ENCODE peak calls at places on chromosome 1, in four cellular contexts. One of them, this sample, is unnamed.

GRCh38 chr1:228341814-228342626 is 64.6 kb downstream of the TRIM11 start:
- DNase-seq in K562: no peak
- DNase-seq in GM12878: no peak
- DNase-seq in HepG2: no peak
- DNase-seq in this sample: no peak

GRCh38 chr1:170239445-170239844 is 93.7 kb downstream of the NTMT2 start:
- DNase-seq in K562: no peak
- DNase-seq in GM12878: no peak
- DNase-seq in HepG2: no peak
- DNase-seq in this sample: no peak

GRCh38 chr1:85148524-85149250 is 52.1 kb downstream of the SYDE2 start:
- DNase-seq in K562: no peak
- DNase-seq in GM12878: peak; percentile 73
- DNase-seq in HepG2: no peak
- DNase-seq in this sample: no peak

GRCh38 chr1:85850238-85850637 is 142.0 kb upstream of the ZNHIT6 start:
- DNase-seq in K562: no peak
- DNase-seq in GM12878: no peak
- DNase-seq in HepG2: peak; percentile 1
- DNase-seq in this sample: no peak

GRCh38 chr1:173914366-173914871 is 2.7 kb downstream of the SERPINC1 start:
- DNase-seq in K562: peak; percentile 77
- DNase-seq in GM12878: no peak
- DNase-seq in HepG2: peak; percentile 44
- DNase-seq in this sample: peak; percentile 73

GRCh38 chr1:215201301-215201700 is 118.8 kb downstream of the KCNK2 start:
- DNase-seq in K562: no peak
- DNase-seq in GM12878: no peak
- DNase-seq in HepG2: no peak
- DNase-seq in this sample: no peak

GRCh38 chr1:222054416-222054815 is 312.5 kb upstream of the DUSP10 start:
- DNase-seq in K562: no peak
- DNase-seq in GM12878: no peak
- DNase-seq in HepG2: no peak
- DNase-seq in this sample: no peak

GRCh38 chr1:186819140-186819539 is 9.6 kb upstream of the PLA2G4A start:
- DNase-seq in K562: no peak
- DNase-seq in GM12878: peak; percentile 34
- DNase-seq in HepG2: no peak
- DNase-seq in this sample: no peak

GRCh38 chr1:228090613-228091081 is 8.1 kb downstream of the ARF1 start:
- DNase-seq in K562: no peak
- DNase-seq in GM12878: no peak
- DNase-seq in HepG2: no peak
- DNase-seq in this sample: no peak

DNA sequence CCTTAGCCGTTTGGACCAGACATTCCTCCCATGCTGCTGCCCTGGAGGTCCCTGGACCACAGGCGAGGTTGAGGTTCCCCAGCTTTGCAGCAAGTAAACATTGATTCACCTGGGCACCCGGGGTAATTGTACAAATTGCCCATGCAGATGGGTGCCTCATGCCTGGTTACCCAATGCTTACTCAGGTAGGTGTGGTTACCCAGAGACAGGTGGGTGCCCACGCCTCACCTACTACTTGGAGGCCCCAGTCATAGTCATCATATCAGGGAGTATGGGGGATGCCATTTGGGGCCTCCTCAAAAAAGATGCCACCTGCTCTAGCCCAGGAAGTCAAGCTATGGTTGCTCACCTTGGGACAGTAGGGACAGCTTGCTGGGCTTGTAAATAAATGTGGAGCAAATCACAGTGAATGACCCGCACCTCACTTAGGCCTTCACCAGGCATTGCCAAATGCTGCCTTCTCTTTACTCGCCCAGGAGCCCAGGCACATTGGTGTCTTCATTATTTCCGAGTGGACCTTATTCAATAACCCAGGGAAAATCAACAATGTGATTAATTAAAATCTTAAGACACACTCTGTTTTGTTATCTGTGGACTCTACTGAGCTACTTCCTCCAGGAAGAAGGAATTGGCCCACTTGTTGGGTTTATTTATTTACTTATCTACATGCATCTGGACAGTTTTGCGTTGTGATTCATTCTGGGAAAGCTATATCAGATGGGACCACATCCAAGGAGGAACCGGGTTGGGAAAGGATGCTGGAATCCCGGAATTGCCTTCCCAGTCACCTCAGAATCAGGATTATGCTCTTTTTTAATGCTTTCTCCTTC is 35.6 kb upstream of the GRHL3 start:
- DNase-seq in K562: no peak
- DNase-seq in GM12878: no peak
- DNase-seq in HepG2: no peak
- DNase-seq in this sample: no peak
- TF ChIP-seq SP1 in K562: no peak
- TF ChIP-seq SP1 in GM12878: no peak
- TF ChIP-seq SP1 in HepG2: no peak
- TF ChIP-seq SP1 in this sample: no peak

DNA sequence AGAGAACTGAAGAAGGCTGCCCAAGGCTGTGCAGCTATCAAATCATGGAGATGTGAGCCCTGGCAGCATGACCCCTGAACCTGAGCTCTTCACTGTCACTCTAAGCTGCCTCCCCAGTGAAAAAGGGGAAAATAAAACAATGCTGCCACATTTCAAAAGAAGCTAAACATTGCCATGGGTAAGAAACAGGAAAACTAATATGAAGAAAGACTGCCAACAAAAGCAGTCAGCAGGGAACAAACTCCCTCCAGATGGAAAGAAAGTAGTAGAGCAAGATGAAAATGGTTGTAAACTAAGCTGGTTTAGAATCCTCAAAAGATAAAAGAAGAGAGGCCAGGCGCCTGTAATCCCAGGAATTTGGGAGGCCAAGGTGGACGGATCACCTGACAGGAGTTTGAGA is 36.2 kb upstream of the CSF1 start:
- DNase-seq in K562: no peak
- DNase-seq in GM12878: no peak
- DNase-seq in HepG2: no peak
- DNase-seq in this sample: no peak
- TF ChIP-seq FOXK2 in K562: no peak
- TF ChIP-seq FOXK2 in GM12878: no peak
- TF ChIP-seq FOXK2 in HepG2: no peak
- TF ChIP-seq FOXK2 in this sample: no peak

DNA sequence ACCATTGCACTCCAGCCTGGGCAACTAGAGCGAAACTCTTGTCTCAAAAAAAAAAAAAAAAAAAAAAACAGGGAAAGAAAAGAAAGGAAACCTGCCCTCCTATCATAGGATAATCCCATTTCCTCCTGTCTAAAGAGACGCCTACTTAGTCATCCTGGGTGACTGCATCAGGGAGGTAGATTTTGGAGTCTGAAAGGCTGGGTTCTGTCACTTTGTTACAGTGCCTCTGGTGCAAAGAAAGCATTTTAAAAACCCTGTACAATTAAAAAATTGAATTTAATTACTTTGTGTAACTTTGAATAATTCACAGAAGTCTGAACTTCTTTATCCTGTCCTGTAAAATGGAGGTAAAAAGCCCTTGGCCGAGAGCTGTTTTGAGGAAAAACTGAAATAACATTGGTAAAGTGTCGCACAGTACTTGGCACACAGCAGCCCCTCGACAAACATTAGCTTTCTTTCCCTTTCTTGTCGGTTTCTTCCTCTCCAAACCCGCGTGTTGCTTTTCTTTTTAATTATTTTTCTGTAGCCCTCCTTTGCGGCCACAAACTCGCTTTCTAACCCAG is 657 bp upstream of the HDAC1 start:
- DNase-seq in K562: no peak
- DNase-seq in GM12878: no peak
- DNase-seq in HepG2: peak; percentile 30
- DNase-seq in this sample: no peak
- TF ChIP-seq BHLHE40 in K562: no peak
- TF ChIP-seq BHLHE40 in GM12878: no peak
- TF ChIP-seq BHLHE40 in HepG2: no peak
- TF ChIP-seq BHLHE40 in this sample: no peak

GRCh38 chr1:226369110-226369509 is 38.8 kb downstream of the PARP1 start:
- DNase-seq in K562: no peak
- DNase-seq in GM12878: no peak
- DNase-seq in HepG2: no peak
- DNase-seq in this sample: no peak
- TF ChIP-seq SP1 in K562: no peak
- TF ChIP-seq SP1 in GM12878: no peak
- TF ChIP-seq SP1 in HepG2: no peak
- TF ChIP-seq SP1 in this sample: no peak

DNA sequence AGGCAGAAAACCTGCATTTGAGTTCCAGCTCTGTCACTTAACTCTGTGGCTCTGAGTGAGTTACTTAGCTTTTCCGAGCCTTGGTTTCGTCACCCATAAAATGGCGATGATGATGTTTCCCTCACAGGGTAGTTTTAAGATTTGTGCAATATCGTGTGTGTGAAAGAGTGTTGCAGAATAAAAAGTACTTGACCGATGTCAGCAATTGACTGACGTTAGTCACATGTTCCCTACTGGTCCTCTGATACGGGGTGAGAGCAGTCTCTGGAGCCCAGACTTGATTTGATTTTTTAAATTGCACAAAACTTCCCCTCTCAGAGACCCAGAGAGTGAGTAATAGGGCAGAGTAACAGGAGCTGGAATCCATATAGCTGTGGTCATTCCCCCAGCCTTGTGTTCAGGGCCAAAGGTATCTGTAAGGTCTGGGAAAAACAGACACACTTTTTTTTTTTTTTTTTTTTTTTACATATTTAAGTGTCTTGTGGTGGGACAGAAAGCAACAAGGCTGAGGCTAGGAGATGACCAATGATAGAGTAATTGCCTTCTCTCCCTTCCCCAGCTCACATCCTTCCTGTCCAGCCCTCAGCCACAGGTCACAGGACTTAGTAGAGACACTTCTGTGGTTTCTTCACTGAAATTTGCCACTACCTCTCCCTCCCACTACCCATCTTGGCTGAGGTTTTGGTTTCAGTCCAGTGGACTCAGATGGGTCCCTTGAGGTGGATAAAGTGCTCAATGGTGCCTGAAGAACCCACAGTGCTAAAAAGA is 2.0 kb downstream of the FCER1G start:
- DNase-seq in K562: peak; percentile 5
- DNase-seq in GM12878: peak; percentile 92
- DNase-seq in HepG2: peak; percentile 59
- DNase-seq in this sample: no peak
- TF ChIP-seq FOXK2 in K562: no peak
- TF ChIP-seq FOXK2 in GM12878: no peak
- TF ChIP-seq FOXK2 in HepG2: no peak
- TF ChIP-seq FOXK2 in this sample: no peak